ENCODE peak calls at places on chromosomes 3 and 15, in six cellular contexts. Y is H1, Q is A549, X is K562, E is endothelial cell of umbilical vein, K is HepG2. Z is an unnamed sample.
A peak's percentile ranks its signal among the peaks of the same experiment; 100 is the strongest.

GRCh38 chr3:127254730-127255129 is 33.1 kb downstream of the PRR20G start:
- DNase-seq in K (peak; percentile 16), Q (peak; percentile 40), E (no peak), Y (no peak), X (peak; percentile 33), Z (no peak)

GRCh38 chr3:25952133-25952532 is 162.2 kb downstream of the OXSM start:
- DNase-seq in Q (no peak), K (no peak), X (no peak), Y (no peak), E (no peak), Z (no peak)

GRCh38 chr15:64507845-64508244 is 47.5 kb downstream of the ZNF609 start:
- DNase-seq in K (peak; percentile 38), X (no peak), Y (no peak), E (no peak), Q (no peak), Z (no peak)

GRCh38 chr3:73520931-73521461 is 103.7 kb downstream of the PDZRN3 start:
- DNase-seq in Y (no peak), K (no peak), E (no peak), Q (no peak), X (no peak), Z (no peak)

GRCh38 chr3:134079111-134079531 is 49.4 kb upstream of the SLCO2A1 start:
- DNase-seq in E (no peak), Y (no peak), X (no peak), Q (no peak), K (peak; percentile 15), Z (no peak)

GRCh38 chr3:46067401-46067800 is 40.1 kb upstream of the XCR1 start:
- DNase-seq in K (no peak), Q (no peak), X (no peak), E (no peak), Y (no peak), Z (no peak)

GRCh38 chr3:20462226-20462625 is 276.2 kb upstream of the SGO1 start:
- DNase-seq in E (no peak), K (no peak), Q (no peak), X (no peak), Y (no peak), Z (no peak)

GRCh38 chr3:52253314-52254260 is 8.0 kb downstream of the PPM1M start:
- DNase-seq in E (peak; percentile 22), K (no peak), X (no peak), Y (no peak), Q (no peak), Z (no peak)

GRCh38 chr3:30319713-30320112 is 286.7 kb upstream of the TGFBR2 start:
- DNase-seq in Q (peak; percentile 14), K (peak; percentile 71), E (peak; percentile 60), Y (peak; percentile 7), X (no peak), Z (peak; percentile 25)

GRCh38 chr15:68730491-68731317 is 90.0 kb downstream of the ANP32A start:
- DNase-seq in K (peak; percentile 21), Y (peak; percentile 19), X (peak; percentile 26), E (peak; percentile 76), Q (peak; percentile 31), Z (peak; percentile 39)

GRCh38 chr15:99029358-99029871 is 21.8 kb upstream of the PGPEP1L start:
- DNase-seq in K (no peak), X (no peak), Q (no peak), Y (no peak), E (no peak), Z (no peak)
- TF ChIP-seq MAX in K (no peak), X (no peak), Q (no peak), Y (no peak), E (no peak), Z (no peak)

DNA sequence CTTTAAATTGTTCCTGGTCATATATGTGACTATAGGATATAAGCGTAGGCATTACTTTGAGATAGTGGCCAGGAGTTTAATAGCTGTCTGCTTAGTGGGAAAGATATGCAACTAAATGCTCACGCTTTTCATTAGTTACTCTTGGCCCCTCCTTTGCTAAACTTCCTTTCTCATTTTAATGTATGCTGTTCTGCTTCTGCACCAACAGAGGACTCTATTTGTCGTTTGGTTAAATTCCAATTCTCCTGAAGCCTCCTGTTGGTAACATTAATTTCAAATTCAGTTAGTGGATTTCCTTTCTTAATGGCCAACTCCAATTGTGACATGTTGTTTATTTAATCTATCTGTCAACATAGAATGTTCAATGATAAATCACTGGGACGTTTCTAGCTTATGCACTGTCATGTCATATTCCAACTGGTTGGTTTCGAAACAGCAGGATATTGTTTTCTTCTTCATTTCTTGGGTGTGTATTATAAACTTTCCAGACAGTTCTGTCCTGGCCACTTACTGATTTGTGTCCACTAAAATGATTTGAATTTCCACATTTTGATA is 467.4 kb upstream of the BCHE start:
- DNase-seq in E (no peak), K (no peak), X (no peak), Y (no peak), Q (no peak), Z (no peak)
- TF ChIP-seq JUN in E (no peak), K (no peak), X (no peak), Y (no peak), Q (no peak), Z (no peak)

GRCh38 chr15:76930831-76931396 is 635 bp upstream of the RCN2 start:
- DNase-seq in E (no peak), K (no peak), Y (no peak), Q (no peak), X (no peak), Z (no peak)

GRCh38 chr15:76935620-76936019 is 4.1 kb downstream of the RCN2 start:
- DNase-seq in Q (no peak), Y (no peak), E (no peak), K (no peak), X (no peak), Z (no peak)

GRCh38 chr15:76931397-76932089 is at the start of gene RCN2:
- DNase-seq in X (peak; percentile 97), Q (peak; percentile 93), E (peak; percentile 96), Y (peak; percentile 66), K (peak; percentile 86), Z (peak; percentile 94)

GRCh38 chr15:76929011-76929760 is 2.4 kb upstream of the RCN2 start:
- DNase-seq in E (no peak), Q (no peak), X (no peak), Y (no peak), K (no peak), Z (no peak)

GRCh38 chr15:76932090-76932966 is 779 bp downstream of the RCN2 start:
- DNase-seq in X (peak; percentile 16), K (no peak), Y (no peak), E (peak; percentile 50), Q (peak; percentile 23), Z (no peak)
- TF ChIP-seq MAX in X (no peak), K (no peak), Y (no peak), E (no peak), Q (no peak), Z (peak; percentile 37)

GRCh38 chr15:61198722-61199121 is 30.4 kb downstream of the RORA start:
- DNase-seq in E (no peak), K (no peak), Y (no peak), Q (no peak), X (no peak), Z (no peak)

GRCh38 chr15:61197187-61197586 is 31.9 kb downstream of the RORA start:
- DNase-seq in Q (no peak), Y (no peak), K (no peak), X (no peak), E (no peak), Z (no peak)

GRCh38 chr15:61196711-61197110 is 32.4 kb downstream of the RORA start:
- DNase-seq in E (no peak), K (no peak), X (no peak), Y (no peak), Q (no peak), Z (no peak)

GRCh38 chr15:61196156-61196555 is 32.9 kb downstream of the RORA start:
- DNase-seq in E (no peak), Q (no peak), Y (no peak), X (no peak), K (no peak), Z (no peak)

DNA sequence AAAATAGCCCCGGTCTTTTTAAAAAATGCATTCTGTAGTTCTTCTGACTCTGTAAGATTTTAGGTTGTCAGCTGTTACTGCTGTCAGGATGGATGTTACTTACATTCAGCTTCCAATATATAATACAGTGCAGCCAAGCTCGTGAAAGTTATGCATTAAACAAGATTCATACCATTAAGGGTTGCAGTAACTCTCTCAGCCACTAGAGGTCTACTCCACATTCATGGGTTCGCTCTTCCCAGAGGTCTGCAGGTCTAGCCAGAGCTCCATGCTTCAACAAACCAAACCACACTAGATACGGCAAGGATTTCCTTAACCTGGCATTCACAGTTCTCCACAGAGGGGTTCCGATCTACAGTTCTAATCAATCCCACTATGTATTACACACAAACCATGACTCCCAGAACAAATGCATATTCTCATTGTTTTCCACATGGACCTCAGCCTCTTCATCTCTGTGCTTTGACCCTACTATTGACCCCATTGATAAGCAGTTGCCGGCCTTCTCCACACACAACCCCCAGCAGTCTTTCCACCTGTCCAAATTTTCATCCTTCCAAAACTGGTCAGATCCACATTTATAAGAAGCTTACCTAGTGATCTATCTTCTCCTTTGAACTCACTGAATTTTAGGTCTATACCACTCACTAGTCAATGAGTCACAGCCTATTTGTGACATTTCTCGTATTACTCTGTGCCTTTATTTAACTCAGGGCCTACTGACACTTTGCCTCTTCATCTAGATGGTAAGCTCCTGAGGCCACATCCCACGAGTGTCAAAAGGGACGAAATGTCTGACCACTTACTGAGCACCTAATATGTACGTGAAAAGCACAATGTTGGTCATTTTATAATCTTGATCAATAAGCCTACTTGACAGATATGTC is 33.7 kb downstream of the RORA start:
- DNase-seq in Y (no peak), K (peak; percentile 23), E (peak; percentile 49), X (peak; percentile 44), Q (peak; percentile 37), Z (no peak)
- TF ChIP-seq JUN in Y (no peak), K (no peak), E (no peak), X (no peak), Q (no peak), Z (no peak)

DNA sequence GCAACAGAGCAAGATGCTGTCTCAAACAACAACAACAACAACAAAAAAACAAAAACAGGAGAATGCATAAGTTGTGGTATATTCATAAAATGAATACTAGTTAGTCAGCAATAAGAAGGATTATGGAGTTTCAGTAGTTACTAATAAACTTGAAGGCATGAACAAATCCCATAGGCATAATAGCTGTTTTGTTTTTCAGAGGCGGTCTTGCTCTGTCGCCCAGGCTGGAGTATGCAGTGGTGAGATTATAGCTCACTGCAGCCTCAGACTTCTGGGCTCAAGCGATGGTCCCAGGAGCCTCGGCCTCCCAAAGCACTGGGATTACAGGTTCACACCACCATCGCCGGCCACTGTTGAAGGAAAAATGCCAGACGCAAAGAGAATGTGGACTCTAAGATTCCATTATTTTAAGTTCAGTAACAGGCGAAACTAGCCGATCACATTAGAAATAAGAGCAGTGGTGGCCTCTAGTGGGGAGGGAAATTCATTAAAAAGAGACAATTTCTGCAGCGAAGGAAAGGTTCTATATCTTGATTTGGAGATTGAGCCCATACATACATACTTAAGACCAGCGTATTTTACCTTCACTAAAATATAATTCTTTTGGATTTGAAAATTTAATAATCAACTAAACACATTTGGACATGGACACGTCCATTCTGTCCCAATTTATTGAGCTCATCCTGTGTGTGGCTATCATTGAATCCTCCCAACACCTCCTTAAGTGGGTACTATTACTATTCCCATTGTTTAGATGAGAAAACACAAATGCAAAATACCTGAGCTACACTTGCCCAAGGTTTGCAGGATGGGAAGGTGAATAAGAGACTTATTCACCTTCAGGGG is 27.4 kb upstream of the HDAC11 start:
- DNase-seq in Q (peak; percentile 55), Y (no peak), X (peak; percentile 63), E (peak; percentile 61), K (peak; percentile 63), Z (no peak)
- TF ChIP-seq MAX in Q (no peak), Y (no peak), X (no peak), E (no peak), K (no peak), Z (no peak)

Z was measured in WTC11.